ENCODE peak calls at places on chromosomes 11 and 22, in seven cellular contexts. I is stimulated activated CD8-positive, alpha-beta memory T cell treated with anti-CD3 and anti-CD28 coated beads, Interleukin-7, amount 100 ng/mL, for 1 hour; C is fibroblast of mammary gland; L is activated gamma-delta T cell treated with anti-CD3 and anti-CD28 coated beads, Interleukin-2, amount 50 U/mL, for 16 hours; M is substantia nigra; K is activated T-cell treated with anti-CD3 and anti-CD28 coated beads for 24 hours; V is activated CD4-positive, alpha-beta T cell treated with anti-CD3 and anti-CD28 coated beads, Interleukin-2, amount 10 ng/mL, durations not matched to agents 7 days and 5 days. R is an unnamed sample.

GRCh38 chr11:120512727-120513435 is 1.3 kb downstream of the GRIK4 start:
- DNase-seq in I (no peak), C (no peak), L (no peak), M (no peak), K (no peak), V (no peak), R (no peak)

GRCh38 chr11:43969543-43969942 is 27.1 kb downstream of the C11orf96 start:
- DNase-seq in I (no peak), C (peak), L (no peak), M (peak), K (no peak), V (no peak), R (no peak)

GRCh38 chr11:19539861-19540260 is 172.8 kb upstream of the NAV2 start:
- DNase-seq in I (no peak), C (no peak), L (no peak), M (no peak), K (no peak), V (no peak), R (no peak)

GRCh38 chr11:20089796-20090653 is 70.2 kb downstream of the DBX1 start:
- DNase-seq in I (no peak), C (no peak), L (no peak), M (no peak), K (no peak), V (no peak), R (no peak)

GRCh38 chr11:66317322-66317765 is 500 bp upstream of the CD248 start:
- DNase-seq in I (no peak), C (peak), L (peak), M (no peak), K (peak), V (peak), R (no peak)

GRCh38 chr22:37427128-37427710 is at the start of gene ELFN2:
- DNase-seq in I (no peak), C (no peak), L (no peak), M (no peak), K (no peak), V (no peak), R (no peak)

GRCh38 chr11:128335729-128336128 is 251.6 kb downstream of the ETS1 start:
- DNase-seq in I (no peak), C (no peak), L (no peak), M (no peak), K (no peak), V (no peak), R (no peak)

GRCh38 chr22:24402460-24403192 is 24.8 kb upstream of the ADORA2A start:
- DNase-seq in I (no peak), C (peak), L (no peak), M (no peak), K (no peak), V (no peak), R (peak)

GRCh38 chr11:57974132-57974531 is 49.5 kb upstream of the OR9Q1 start:
- DNase-seq in I (no peak), C (no peak), L (no peak), M (no peak), K (no peak), V (no peak), R (no peak)

GRCh38 chr22:36546932-36547331 is 18.0 kb upstream of the EIF3D start:
- DNase-seq in I (no peak), C (peak), L (no peak), M (no peak), K (no peak), V (no peak), R (no peak)

GRCh38 chr11:14803846-14804245 is 88.2 kb downstream of the CYP2R1 start:
- DNase-seq in I (no peak), C (no peak), L (no peak), M (no peak), K (no peak), V (no peak), R (no peak)

GRCh38 chr22:38738475-38739070 is 17.2 kb downstream of the SUN2 start:
- DNase-seq in I (no peak), C (no peak), L (no peak), M (no peak), K (no peak), V (no peak), R (no peak)

GRCh38 chr11:789951-790350 is at the start of gene CEND1:
- DNase-seq in I (no peak), C (peak), L (no peak), M (peak), K (peak), V (peak), R (no peak)

GRCh38 chr11:63518548-63518947 is 12.7 kb downstream of the LGALS12 start:
- DNase-seq in I (no peak), C (peak), L (no peak), M (no peak), K (no peak), V (no peak), R (no peak)

GRCh38 chr11:67411785-67412152 is 3.7 kb upstream of the CARNS1 start:
- DNase-seq in I (no peak), C (no peak), L (no peak), M (no peak), K (no peak), V (no peak), R (no peak)

GRCh38 chr11:14418801-14419417 is 59.9 kb upstream of the RRAS2 start:
- DNase-seq in I (no peak), C (peak), L (no peak), M (no peak), K (no peak), V (no peak), R (no peak)

GRCh38 chr11:117187007-117187406 is 8.5 kb downstream of the SIDT2 start:
- DNase-seq in I (no peak), C (no peak), L (no peak), M (no peak), K (no peak), V (no peak), R (no peak)

GRCh38 chr22:40512426-40513136 is 123.9 kb downstream of the MRTFA start:
- DNase-seq in I (no peak), C (peak), L (no peak), M (no peak), K (no peak), V (no peak), R (peak)

GRCh38 chr11:86910592-86910991 is 44.6 kb downstream of the FZD4 start:
- DNase-seq in I (no peak), C (peak), L (no peak), M (no peak), K (no peak), V (no peak), R (no peak)

GRCh38 chr22:50396751-50397370 is 53.7 kb downstream of the PPP6R2 start:
- DNase-seq in I (no peak), C (no peak), L (no peak), M (no peak), K (no peak), V (no peak), R (no peak)

GRCh38 chr22:49193901-49194465 is 633.7 kb downstream of the BRD1 start:
- DNase-seq in I (no peak), C (no peak), L (no peak), M (no peak), K (no peak), V (no peak), R (no peak)

GRCh38 chr11:7603031-7603781 is 70.1 kb downstream of the CYB5R2 start:
- DNase-seq in I (no peak), C (peak), L (no peak), M (no peak), K (no peak), V (no peak), R (no peak)

GRCh38 chr22:20531404-20532181 is 24.2 kb downstream of the MED15 start:
- DNase-seq in I (no peak), C (peak), L (no peak), M (peak), K (no peak), V (no peak), R (no peak)

GRCh38 chr11:36280531-36280930 is 8.7 kb downstream of the COMMD9 start:
- DNase-seq in I (no peak), C (peak), L (no peak), M (no peak), K (no peak), V (no peak), R (no peak)

GRCh38 chr11:117417856-117418255 is 90.2 kb downstream of the CEP164 start:
- DNase-seq in I (no peak), C (no peak), L (no peak), M (no peak), K (no peak), V (no peak), R (no peak)

GRCh38 chr22:44193537-44193896 is 12.8 kb downstream of the PARVG start:
- DNase-seq in I (no peak), C (no peak), L (no peak), M (no peak), K (no peak), V (peak), R (no peak)

GRCh38 chr22:24819941-24820461 is 14.0 kb downstream of the SGSM1 start:
- DNase-seq in I (no peak), C (no peak), L (no peak), M (no peak), K (no peak), V (no peak), R (no peak)